ENCODE peak calls at places on chromosome 10, in four cellular contexts. One of them, this sample, is unnamed.

GRCh38 chr10:96986200-96986856 is 154.2 kb downstream of the LCOR start:
- DNase-seq in H1: no peak
- DNase-seq in ovary: no peak
- DNase-seq in transverse colon: no peak
- DNase-seq in this sample: no peak

GRCh38 chr10:91140995-91141549 is 79.4 kb upstream of the PCGF5 start:
- DNase-seq in H1: no peak
- DNase-seq in ovary: no peak
- DNase-seq in transverse colon: no peak
- DNase-seq in this sample: no peak

GRCh38 chr10:92381543-92381954 is 90.6 kb downstream of the MARCHF5 start:
- DNase-seq in H1: no peak
- DNase-seq in ovary: no peak
- DNase-seq in transverse colon: no peak
- DNase-seq in this sample: no peak

GRCh38 chr10:124099603-124100002 is 6.2 kb upstream of the CHST15 start:
- DNase-seq in H1: no peak
- DNase-seq in ovary: no peak
- DNase-seq in transverse colon: no peak
- DNase-seq in this sample: no peak

GRCh38 chr10:3740157-3740871 is 44.7 kb downstream of the KLF6 start:
- DNase-seq in H1: no peak
- DNase-seq in ovary: no peak
- DNase-seq in transverse colon: no peak
- DNase-seq in this sample: no peak

GRCh38 chr10:58590152-58590551 is 77.5 kb downstream of the BICC1 start:
- DNase-seq in H1: no peak
- DNase-seq in ovary: peak
- DNase-seq in transverse colon: no peak
- DNase-seq in this sample: no peak

GRCh38 chr10:406976-407375 is 271.7 kb downstream of the ZMYND11 start:
- DNase-seq in H1: no peak
- DNase-seq in ovary: no peak
- DNase-seq in transverse colon: no peak
- DNase-seq in this sample: no peak

GRCh38 chr10:114678806-114679205 is 20.7 kb upstream of the ABLIM1 start:
- DNase-seq in H1: no peak
- DNase-seq in ovary: no peak
- DNase-seq in transverse colon: no peak
- DNase-seq in this sample: no peak

GRCh38 chr10:124165827-124166226 is 72.4 kb upstream of the CHST15 start:
- DNase-seq in H1: no peak
- DNase-seq in ovary: no peak
- DNase-seq in transverse colon: no peak
- DNase-seq in this sample: no peak

GRCh38 chr10:93481931-93482834 is at the start of gene MYOF:
- DNase-seq in H1: peak
- DNase-seq in ovary: peak
- DNase-seq in transverse colon: peak
- DNase-seq in this sample: peak

GRCh38 chr10:111784386-111784785 is 399.2 kb downstream of the GPAM start:
- DNase-seq in H1: no peak
- DNase-seq in ovary: no peak
- DNase-seq in transverse colon: no peak
- DNase-seq in this sample: no peak

GRCh38 chr10:122481296-122482056 is 20.1 kb downstream of the HTRA1 start:
- DNase-seq in H1: no peak
- DNase-seq in ovary: no peak
- DNase-seq in transverse colon: no peak
- DNase-seq in this sample: no peak

GRCh38 chr10:32983333-32983909 is 25.4 kb upstream of the ITGB1 start:
- DNase-seq in H1: no peak
- DNase-seq in ovary: no peak
- DNase-seq in transverse colon: no peak
- DNase-seq in this sample: no peak

GRCh38 chr10:51421853-51422252 is 277.5 kb downstream of the CSTF2T start:
- DNase-seq in H1: no peak
- DNase-seq in ovary: no peak
- DNase-seq in transverse colon: no peak
- DNase-seq in this sample: no peak

GRCh38 chr10:122854648-122855047 is 9.0 kb upstream of the CUZD1 start:
- DNase-seq in H1: no peak
- DNase-seq in ovary: no peak
- DNase-seq in transverse colon: no peak
- DNase-seq in this sample: no peak

GRCh38 chr10:50992356-50992866 is 81.9 kb upstream of the PRKG1 start:
- DNase-seq in H1: peak
- DNase-seq in ovary: no peak
- DNase-seq in transverse colon: no peak
- DNase-seq in this sample: no peak

GRCh38 chr10:44804661-44805060 is 106.5 kb upstream of the TMEM72 start:
- DNase-seq in H1: no peak
- DNase-seq in ovary: no peak
- DNase-seq in transverse colon: no peak
- DNase-seq in this sample: no peak

GRCh38 chr10:48632166-48632565 is 27.3 kb upstream of the ARHGAP22 start:
- DNase-seq in H1: no peak
- DNase-seq in ovary: no peak
- DNase-seq in transverse colon: no peak
- DNase-seq in this sample: no peak

GRCh38 chr10:80202934-80203834 is 2.2 kb downstream of the ANXA11 start:
- DNase-seq in H1: no peak
- DNase-seq in ovary: peak
- DNase-seq in transverse colon: peak
- DNase-seq in this sample: no peak

GRCh38 chr10:86836044-86836443 is 79.6 kb downstream of the BMPR1A start:
- DNase-seq in H1: no peak
- DNase-seq in ovary: no peak
- DNase-seq in transverse colon: no peak
- DNase-seq in this sample: no peak

GRCh38 chr10:12389154-12389734 is 39.9 kb downstream of the CAMK1D start:
- DNase-seq in H1: no peak
- DNase-seq in ovary: no peak
- DNase-seq in transverse colon: peak
- DNase-seq in this sample: no peak

GRCh38 chr10:33506838-33507661 is 172.6 kb upstream of the NRP1 start:
- DNase-seq in H1: no peak
- DNase-seq in ovary: no peak
- DNase-seq in transverse colon: no peak
- DNase-seq in this sample: no peak

GRCh38 chr10:12507165-12507870 is 158.0 kb downstream of the CAMK1D start:
- DNase-seq in H1: peak
- DNase-seq in ovary: no peak
- DNase-seq in transverse colon: no peak
- DNase-seq in this sample: no peak

GRCh38 chr10:119859422-119860258 is 13.0 kb downstream of the MCMBP start:
- DNase-seq in H1: no peak
- DNase-seq in ovary: no peak
- DNase-seq in transverse colon: no peak
- DNase-seq in this sample: no peak

GRCh38 chr10:48805848-48806247 is 121.2 kb downstream of the WDFY4 start:
- DNase-seq in H1: no peak
- DNase-seq in ovary: peak
- DNase-seq in transverse colon: no peak
- DNase-seq in this sample: no peak

GRCh38 chr10:107546239-107546638 is 381.7 kb upstream of the SORCS1 start:
- DNase-seq in H1: no peak
- DNase-seq in ovary: no peak
- DNase-seq in transverse colon: no peak
- DNase-seq in this sample: no peak

GRCh38 chr10:5282137-5282536 is 82.6 kb upstream of the UCN3 start:
- DNase-seq in H1: no peak
- DNase-seq in ovary: no peak
- DNase-seq in transverse colon: no peak
- DNase-seq in this sample: no peak

GRCh38 chr10:5285186-5285585 is 79.6 kb upstream of the UCN3 start:
- DNase-seq in H1: no peak
- DNase-seq in ovary: no peak
- DNase-seq in transverse colon: no peak
- DNase-seq in this sample: no peak

GRCh38 chr10:5281355-5281754 is 83.4 kb upstream of the UCN3 start:
- DNase-seq in H1: no peak
- DNase-seq in ovary: no peak
- DNase-seq in transverse colon: no peak
- DNase-seq in this sample: no peak

GRCh38 chr10:5283305-5284158 is 81.2 kb upstream of the UCN3 start:
- DNase-seq in H1: peak
- DNase-seq in ovary: peak
- DNase-seq in transverse colon: peak
- DNase-seq in this sample: peak

GRCh38 chr10:5284311-5285057 is 80.3 kb upstream of the UCN3 start:
- DNase-seq in H1: no peak
- DNase-seq in ovary: no peak
- DNase-seq in transverse colon: no peak
- DNase-seq in this sample: no peak
- TF ChIP-seq EP300 in H1: no peak
- TF ChIP-seq EP300 in ovary: no peak
- TF ChIP-seq EP300 in transverse colon: no peak
- TF ChIP-seq EP300 in this sample: no peak

DNA sequence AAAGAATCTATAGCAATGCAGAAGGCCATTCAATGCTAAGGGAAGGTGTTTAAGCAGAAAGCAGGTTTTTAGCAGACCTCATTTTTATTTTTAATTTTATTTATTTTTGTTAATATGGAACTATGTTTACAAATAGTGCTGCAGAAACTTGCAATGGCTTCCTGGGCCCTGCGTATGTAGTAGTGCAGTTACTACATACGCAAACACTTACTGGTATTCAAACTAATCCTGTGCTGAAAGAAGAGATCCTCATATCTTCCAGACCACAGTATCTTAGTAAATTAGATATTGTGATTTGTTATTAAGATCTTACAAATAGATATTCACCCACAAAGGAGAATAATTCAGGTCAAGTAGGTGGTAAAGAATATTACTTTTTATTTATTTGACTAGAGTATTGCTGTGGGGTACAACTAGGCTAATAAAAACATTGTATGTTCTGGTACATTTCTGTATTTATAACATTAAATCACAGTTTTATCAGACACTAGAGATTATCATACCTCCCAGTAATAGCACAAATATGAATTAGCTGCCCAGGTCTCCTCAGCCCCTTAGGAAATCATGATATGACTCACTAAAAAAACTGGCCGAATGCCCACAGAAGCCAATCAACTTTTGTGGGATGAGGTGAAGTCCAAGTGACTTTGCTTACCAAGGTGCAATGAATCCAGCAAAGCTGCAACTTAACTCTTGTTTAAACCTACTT is 57.6 kb downstream of the RNLS start:
- DNase-seq in H1: no peak
- DNase-seq in ovary: no peak
- DNase-seq in transverse colon: peak
- DNase-seq in this sample: no peak
- TF ChIP-seq EP300 in H1: no peak
- TF ChIP-seq EP300 in ovary: no peak
- TF ChIP-seq EP300 in transverse colon: no peak
- TF ChIP-seq EP300 in this sample: no peak

DNA sequence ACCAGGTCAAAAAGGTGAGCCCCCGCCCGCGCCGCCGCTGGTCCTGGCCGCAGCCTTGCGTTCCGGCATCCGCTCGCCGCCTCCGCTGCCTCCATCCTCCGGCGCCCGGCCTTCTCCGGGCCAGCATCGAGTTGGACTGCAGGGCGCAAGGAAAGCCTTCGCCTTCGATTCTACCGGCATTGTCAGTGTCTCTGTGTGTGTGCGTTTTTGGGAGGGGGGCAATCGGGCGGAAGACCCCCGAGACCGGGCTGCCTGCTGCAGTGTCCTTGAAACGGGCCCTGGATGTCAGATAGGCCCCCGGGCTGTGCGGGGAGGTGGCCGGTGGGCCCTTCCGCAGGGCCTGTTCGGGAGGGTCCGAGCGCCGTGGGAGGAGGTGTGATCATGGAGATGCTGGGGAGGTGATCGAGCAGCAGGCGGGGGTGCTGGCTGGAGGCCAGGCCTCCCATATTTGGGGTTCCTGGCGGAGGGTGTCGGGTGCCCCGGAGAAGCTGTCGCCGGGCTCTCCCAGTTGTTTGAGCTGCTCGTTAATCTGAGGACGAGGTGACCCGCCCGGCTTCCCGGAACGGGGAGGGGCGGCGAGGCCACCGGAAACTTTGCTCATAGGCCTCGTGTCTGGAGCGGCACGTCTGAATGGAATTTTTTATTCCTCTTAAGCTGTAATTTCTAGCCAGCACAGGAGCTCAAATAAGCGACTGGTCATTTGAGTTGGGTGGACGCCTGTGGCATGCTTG is 40.9 kb downstream of the HK1 start:
- DNase-seq in H1: no peak
- DNase-seq in ovary: peak
- DNase-seq in transverse colon: peak
- DNase-seq in this sample: peak
- TF ChIP-seq EP300 in H1: no peak
- TF ChIP-seq EP300 in ovary: peak
- TF ChIP-seq EP300 in transverse colon: peak
- TF ChIP-seq EP300 in this sample: peak

GRCh38 chr10:71011141-71011540 is 122.8 kb upstream of the PCBD1 start:
- DNase-seq in H1: no peak
- DNase-seq in ovary: no peak
- DNase-seq in transverse colon: no peak
- DNase-seq in this sample: no peak

GRCh38 chr10:71010730-71011129 is 122.4 kb upstream of the PCBD1 start:
- DNase-seq in H1: no peak
- DNase-seq in ovary: no peak
- DNase-seq in transverse colon: no peak
- DNase-seq in this sample: no peak

GRCh38 chr10:71014021-71014782 is 125.8 kb upstream of the PCBD1 start:
- DNase-seq in H1: no peak
- DNase-seq in ovary: no peak
- DNase-seq in transverse colon: no peak
- DNase-seq in this sample: no peak

GRCh38 chr10:71021402-71021801 is 133.0 kb upstream of the PCBD1 start:
- DNase-seq in H1: no peak
- DNase-seq in ovary: no peak
- DNase-seq in transverse colon: no peak
- DNase-seq in this sample: no peak

GRCh38 chr10:71015674-71016073 is 127.3 kb upstream of the PCBD1 start:
- DNase-seq in H1: no peak
- DNase-seq in ovary: no peak
- DNase-seq in transverse colon: no peak
- DNase-seq in this sample: no peak
- TF ChIP-seq EP300 in H1: no peak
- TF ChIP-seq EP300 in ovary: no peak
- TF ChIP-seq EP300 in transverse colon: no peak
- TF ChIP-seq EP300 in this sample: no peak

DNA sequence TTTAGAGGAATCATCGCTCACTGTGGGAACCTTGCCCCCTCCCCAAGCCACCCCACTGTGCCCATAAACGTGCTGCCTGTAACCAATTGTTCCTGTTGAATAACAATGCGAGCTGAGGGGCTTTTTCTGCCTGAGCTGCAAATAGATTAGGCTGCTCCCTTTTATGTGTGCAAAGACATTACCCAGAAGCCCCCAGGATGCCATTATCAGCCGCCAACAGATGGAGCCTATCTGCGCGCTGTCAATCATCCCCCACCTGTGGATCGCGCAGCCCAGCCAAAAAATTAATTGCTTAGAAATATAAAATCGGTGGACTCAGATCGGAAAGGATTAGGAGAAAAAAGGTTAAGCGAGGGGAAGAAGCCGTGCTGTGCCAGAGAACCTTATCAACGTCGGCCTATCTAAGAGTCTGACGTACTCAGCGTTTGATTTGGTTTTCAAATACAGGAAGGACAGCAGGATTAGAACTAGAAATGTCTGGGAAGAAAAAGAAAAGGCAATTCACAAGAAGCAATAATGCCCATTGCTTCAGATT is 167.3 kb upstream of the MYO3A start:
- DNase-seq in H1: peak
- DNase-seq in ovary: no peak
- DNase-seq in transverse colon: no peak
- DNase-seq in this sample: no peak
- TF ChIP-seq EP300 in H1: peak
- TF ChIP-seq EP300 in ovary: no peak
- TF ChIP-seq EP300 in transverse colon: no peak
- TF ChIP-seq EP300 in this sample: no peak